ENCODE peak calls at places on chromosomes 5 and 9, in nine cellular contexts. O is neuronal stem cell; T is activated CD8-positive, alpha-beta memory T cell treated with anti-CD3 and anti-CD28 coated beads for 4 hours; F is activated CD8-positive, alpha-beta T cell treated with anti-CD3 and anti-CD28 coated beads, Interleukin-2, amount 10 ng/mL, durations not matched to agents 7 days and 5 days; R is BE2C; B is Kasumi-1; J is spleen; V is mucosa of descending colon; I is RPMI7951. N is an unnamed sample.

GRCh38 chr9:76374702-76375543 is 19.3 kb downstream of the RFK start:
- DNase-seq in O (no peak), T (no peak), F (no peak), R (no peak), B (no peak), J (no peak), V (peak; percentile 93), I (peak; percentile 42), N (no peak)

GRCh38 chr5:158119852-158120708 is 261.1 kb upstream of the CLINT1 start:
- DNase-seq in O (no peak), T (no peak), F (no peak), R (peak; percentile 37), B (no peak), J (no peak), V (no peak), I (no peak), N (no peak)

GRCh38 chr9:86939311-86939710 is 8.0 kb downstream of the GAS1 start:
- DNase-seq in O (no peak), T (no peak), F (no peak), R (no peak), B (no peak), J (no peak), V (no peak), I (no peak), N (no peak)

GRCh38 chr9:18240213-18240612 is 233.7 kb upstream of the ADAMTSL1 start:
- DNase-seq in O (no peak), T (no peak), F (no peak), R (no peak), B (no peak), J (no peak), V (no peak), I (no peak), N (no peak)

GRCh38 chr5:137342764-137343163 is 156.4 kb downstream of the SPOCK1 start:
- DNase-seq in O (no peak), T (no peak), F (no peak), R (no peak), B (no peak), J (no peak), V (no peak), I (peak; percentile 45), N (no peak)

GRCh38 chr9:130354378-130354777 is 88.8 kb downstream of the HMCN2 start:
- DNase-seq in O (no peak), T (no peak), F (no peak), R (no peak), B (no peak), J (no peak), V (no peak), I (no peak), N (no peak)

GRCh38 chr9:83473488-83473971 is 64.7 kb downstream of the FRMD3 start:
- DNase-seq in O (no peak), T (no peak), F (no peak), R (no peak), B (no peak), J (no peak), V (peak; percentile 29), I (no peak), N (no peak)

GRCh38 chr5:33340195-33340594 is 100.6 kb upstream of the TARS1 start:
- DNase-seq in O (no peak), T (no peak), F (no peak), R (no peak), B (peak; percentile 5), J (no peak), V (no peak), I (no peak), N (no peak)

GRCh38 chr9:74498616-74499095 is 1.5 kb downstream of the RORB start:
- DNase-seq in O (peak; percentile 31), T (no peak), F (no peak), R (no peak), B (no peak), J (no peak), V (no peak), I (no peak), N (peak; percentile 81)

GRCh38 chr9:113219972-113220371 is 1.1 kb downstream of the FKBP15 start:
- DNase-seq in O (no peak), T (no peak), F (peak; percentile 50), R (no peak), B (peak; percentile 29), J (no peak), V (no peak), I (peak; percentile 66), N (no peak)